ENCODE peak calls at places on chromosomes 12 and 14, in ten cellular contexts. D is stimulated activated CD8-positive, alpha-beta memory T cell treated with anti-CD3 and anti-CD28 coated beads, Interleukin-7, amount 100 ng/mL, for 1 hour; G is A172; T is AG04450; O is AG20443; P is stimulated activated naive CD8-positive, alpha-beta T cell treated with anti-CD3 and anti-CD28 coated beads, Interleukin-15, Interleukin-2, amounts not matched to agents 100 U/mL and 50 U/mL, for 24 hours; I is EH; F is heart right ventricle; V is NCI-H1105 treated with DMSO at 0.1 percent for 48 hours; H is NCI-H2081. N is an unnamed sample.

GRCh38 chr12:64893961-64894360 is 69.5 kb downstream of the TBC1D30 start:
- DNase-seq in D (no peak), G (no peak), T (peak), O (peak), P (no peak), I (peak), F (no peak), V (no peak), H (no peak), N (no peak)

GRCh38 chr14:22991852-22992251 is 9.5 kb upstream of the AJUBA start:
- DNase-seq in D (no peak), G (no peak), T (no peak), O (no peak), P (no peak), I (no peak), F (no peak), V (no peak), H (no peak), N (no peak)

GRCh38 chr12:113240395-113240794 is 19.1 kb downstream of the TPCN1 start:
- DNase-seq in D (no peak), G (no peak), T (no peak), O (no peak), P (no peak), I (no peak), F (no peak), V (no peak), H (no peak), N (no peak)

GRCh38 chr14:87000071-87000470 is 992.9 kb downstream of the GALC start:
- DNase-seq in D (no peak), G (no peak), T (no peak), O (no peak), P (no peak), I (no peak), F (no peak), V (peak), H (no peak), N (no peak)

GRCh38 chr12:92158711-92159534 is 13.3 kb upstream of the BTG1 start:
- DNase-seq in D (no peak), G (no peak), T (no peak), O (no peak), P (no peak), I (no peak), F (no peak), V (no peak), H (no peak), N (no peak)

GRCh38 chr12:22299294-22299912 is 35.1 kb downstream of the ST8SIA1 start:
- DNase-seq in D (no peak), G (no peak), T (no peak), O (no peak), P (no peak), I (no peak), F (no peak), V (peak), H (peak), N (no peak)

GRCh38 chr12:95204141-95204866 is 13.0 kb downstream of the FGD6 start:
- DNase-seq in D (no peak), G (peak), T (peak), O (peak), P (no peak), I (peak), F (peak), V (no peak), H (no peak), N (no peak)

GRCh38 chr14:61460853-61461611 is 139.7 kb downstream of the PRKCH start:
- DNase-seq in D (no peak), G (no peak), T (no peak), O (no peak), P (peak), I (no peak), F (no peak), V (peak), H (no peak), N (peak)

N was measured in activated naive CD8-positive, alpha-beta T cell treated with anti-CD3 and anti-CD28 coated beads for 36 hours.